ENCODE peak calls at places on chromosomes 6 and 20, in four cellular contexts. U is brain microvascular endothelial cell; L is GM23338; J is CD8-positive, alpha-beta memory T cell. G is an unnamed sample.

GRCh38 chr6:151763938-151764680 is 43.4 kb upstream of the ESR1 start:
- DNase-seq in U (peak; percentile 93), L (peak; percentile 94), J (no peak), G (peak; percentile 51)

GRCh38 chr20:50575869-50576720 is 65.9 kb downstream of the PTPN1 start:
- DNase-seq in U (peak; percentile 37), L (peak; percentile 80), J (peak; percentile 43), G (no peak)

GRCh38 chr6:2344319-2344905 is 99.0 kb upstream of the GMDS start:
- DNase-seq in U (no peak), L (no peak), J (no peak), G (no peak)

GRCh38 chr6:113169484-113169883 is 687.7 kb upstream of the MARCKS start:
- DNase-seq in U (peak; percentile 20), L (no peak), J (no peak), G (no peak)

GRCh38 chr20:7650081-7650480 is 290.2 kb downstream of the HAO1 start:
- DNase-seq in U (no peak), L (no peak), J (no peak), G (no peak)

GRCh38 chr6:82251942-82252341 is 4.4 kb upstream of the IBTK start:
- DNase-seq in U (peak; percentile 39), L (peak; percentile 69), J (no peak), G (no peak)

GRCh38 chr6:35160642-35161041 is 19.5 kb upstream of the TCP11 start:
- DNase-seq in U (no peak), L (no peak), J (no peak), G (no peak)

GRCh38 chr6:37648465-37649330 is 49.0 kb downstream of the MDGA1 start:
- DNase-seq in U (no peak), L (peak; percentile 98), J (no peak), G (no peak)

GRCh38 chr6:16273266-16273665 is 34.9 kb downstream of the GMPR start:
- DNase-seq in U (peak; percentile 9), L (no peak), J (no peak), G (peak; percentile 30)

GRCh38 chr6:157830354-157831017 is 7.4 kb downstream of the SNX9 start:
- DNase-seq in U (no peak), L (no peak), J (no peak), G (no peak)

GRCh38 chr6:98970469-98970868 is 22.7 kb upstream of the FBXL4 start:
- DNase-seq in U (no peak), L (no peak), J (no peak), G (no peak)

GRCh38 chr6:13724174-13724573 is 12.5 kb upstream of the RANBP9 start:
- DNase-seq in U (no peak), L (no peak), J (no peak), G (no peak)

GRCh38 chr20:63740070-63740500 is 509 bp downstream of the SLC2A4RG start:
- DNase-seq in U (no peak), L (peak; percentile 56), J (peak; percentile 48), G (no peak)

GRCh38 chr6:77038801-77039200 is 424.5 kb downstream of the HTR1B start:
- DNase-seq in U (peak; percentile 46), L (no peak), J (no peak), G (no peak)

GRCh38 chr6:47334334-47334733 is 24.6 kb upstream of the TNFRSF21 start:
- DNase-seq in U (no peak), L (no peak), J (no peak), G (no peak)

GRCh38 chr6:24766685-24767462 is 7.9 kb upstream of the GMNN start:
- DNase-seq in U (no peak), L (no peak), J (no peak), G (no peak)

GRCh38 chr6:107237992-107238660 is 122.8 kb upstream of the BEND3 start:
- DNase-seq in U (peak; percentile 45), L (no peak), J (no peak), G (peak; percentile 72)

GRCh38 chr20:38196592-38196991 is 31.5 kb upstream of the TGM2 start:
- DNase-seq in U (no peak), L (no peak), J (no peak), G (peak; percentile 87)

GRCh38 chr20:63312690-63313348 is 19.8 kb downstream of the COL20A1 start:
- DNase-seq in U (no peak), L (no peak), J (no peak), G (no peak)

GRCh38 chr20:15154070-15154469 is 816.7 kb upstream of the FLRT3 start:
- DNase-seq in U (no peak), L (no peak), J (no peak), G (no peak)

GRCh38 chr20:50371878-50372769 is 138.1 kb upstream of the PTPN1 start:
- DNase-seq in U (no peak), L (no peak), J (no peak), G (no peak)

GRCh38 chr6:113414511-113414910 is 442.6 kb upstream of the MARCKS start:
- DNase-seq in U (peak; percentile 79), L (no peak), J (no peak), G (no peak)

GRCh38 chr20:33024609-33025317 is 6.7 kb upstream of the BPIFB6 start:
- DNase-seq in U (no peak), L (no peak), J (no peak), G (no peak)

GRCh38 chr6:110756817-110757216 is 58.5 kb downstream of the CDK19 start:
- DNase-seq in U (no peak), L (no peak), J (no peak), G (no peak)

GRCh38 chr20:49989234-49990065 is 6.7 kb downstream of the SNAI1 start:
- DNase-seq in U (peak; percentile 51), L (peak; percentile 77), J (no peak), G (peak; percentile 53)

GRCh38 chr20:17969276-17969883 is 562 bp downstream of the MGME1 start:
- DNase-seq in U (no peak), L (peak; percentile 57), J (peak; percentile 50), G (no peak)

GRCh38 chr6:53593001-53593488 is 48.1 kb upstream of the GCLC start:
- DNase-seq in U (peak; percentile 13), L (no peak), J (no peak), G (peak; percentile 46)

GRCh38 chr20:59004493-59004762 is 2.6 kb downstream of the CTSZ start:
- DNase-seq in U (no peak), L (no peak), J (peak; percentile 30), G (no peak)

GRCh38 chr6:147285087-147285855 is 81.1 kb downstream of the STXBP5 start:
- DNase-seq in U (no peak), L (peak; percentile 68), J (no peak), G (no peak)

GRCh38 chr20:48026981-48027592 is 241.8 kb upstream of the SULF2 start:
- DNase-seq in U (no peak), L (no peak), J (no peak), G (no peak)

GRCh38 chr20:11051146-11051545 is 377.3 kb upstream of the JAG1 start:
- DNase-seq in U (no peak), L (no peak), J (no peak), G (no peak)

GRCh38 chr6:5747379-5747778 is 259.3 kb downstream of the NRN1 start:
- DNase-seq in U (no peak), L (no peak), J (no peak), G (no peak)

GRCh38 chr6:18503588-18504231 is 116.6 kb downstream of the RNF144B start:
- DNase-seq in U (peak; percentile 75), L (peak; percentile 88), J (no peak), G (peak; percentile 47)

GRCh38 chr6:132734694-132735236 is 20.9 kb upstream of the VNN1 start:
- DNase-seq in U (no peak), L (peak; percentile 43), J (no peak), G (peak; percentile 54)

GRCh38 chr6:11710221-11710836 is 68.3 kb downstream of the ADTRP start:
- DNase-seq in U (no peak), L (no peak), J (no peak), G (no peak)

GRCh38 chr6:44342489-44342888 is at the start of gene SPATS1:
- DNase-seq in U (no peak), L (peak; percentile 85), J (no peak), G (no peak)

GRCh38 chr6:26204332-26205160 is 117.3 kb downstream of the HFE start:
- DNase-seq in U (peak; percentile 99), L (peak; percentile 99), J (peak; percentile 75), G (peak; percentile 97)

GRCh38 chr20:51635680-51636079 is 93.2 kb upstream of the NFATC2 start:
- DNase-seq in U (no peak), L (no peak), J (no peak), G (no peak)
- H3K4me3 ChIP-seq in U (no peak overlapping the region), L (no peak overlapping the region), J (no peak overlapping the region), G (no peak overlapping the region)

GRCh38 chr6:31775633-31776263 is 1.4 kb downstream of the VWA7 start:
- DNase-seq in U (no peak), L (no peak), J (no peak), G (no peak)

GRCh38 chr6:31777667-31778050 is 531 bp upstream of the VWA7 start:
- DNase-seq in U (no peak), L (no peak), J (no peak), G (no peak)

GRCh38 chr6:31776961-31777666 is at the start of gene VWA7:
- DNase-seq in U (peak; percentile 54), L (peak; percentile 39), J (peak; percentile 42), G (peak; percentile 47)

GRCh38 chr6:31775184-31775583 is 1.9 kb downstream of the VWA7 start:
- DNase-seq in U (no peak), L (no peak), J (no peak), G (no peak)

DNA sequence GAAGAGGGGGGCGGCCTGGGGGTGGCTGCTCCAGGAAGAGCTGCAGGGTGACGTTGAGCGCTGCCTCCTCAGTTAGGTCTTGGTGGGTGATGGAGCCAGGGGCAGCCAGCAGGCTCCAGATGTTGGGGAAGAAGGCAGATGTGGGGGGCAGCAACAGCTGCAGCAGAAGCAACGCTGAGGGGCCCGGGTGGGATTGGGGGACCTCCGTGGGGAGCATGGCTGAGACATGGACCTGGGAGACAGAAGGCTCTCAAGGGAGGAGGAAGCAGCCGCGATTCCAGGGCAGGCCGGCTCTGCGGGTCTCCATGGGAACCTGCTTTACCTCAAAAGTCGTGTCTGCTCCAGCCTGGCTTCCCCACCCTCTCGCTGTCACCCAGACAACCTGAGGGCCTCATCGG is 566 bp downstream of the VWA7 start:
- DNase-seq in U (no peak), L (peak; percentile 28), J (no peak), G (no peak)
- H3K4me3 ChIP-seq in U (no peak overlapping the region), L (no peak overlapping the region), J (peak overlapping the region; percentile 17), G (no peak overlapping the region)

GRCh38 chr20:35881676-35882075 is 72.6 kb downstream of the SCAND1 start:
- DNase-seq in U (no peak), L (no peak), J (no peak), G (no peak)

GRCh38 chr20:35884541-35884865 is 69.8 kb downstream of the SCAND1 start:
- DNase-seq in U (no peak), L (no peak), J (no peak), G (no peak)

GRCh38 chr20:35885212-35885611 is 69.1 kb downstream of the SCAND1 start:
- DNase-seq in U (no peak), L (no peak), J (no peak), G (no peak)

GRCh38 chr20:35883341-35883777 is 70.9 kb downstream of the SCAND1 start:
- DNase-seq in U (peak; percentile 26), L (no peak), J (no peak), G (no peak)

GRCh38 chr20:35883778-35884540 is 70.3 kb downstream of the SCAND1 start:
- DNase-seq in U (peak; percentile 100), L (peak; percentile 87), J (peak; percentile 20), G (peak; percentile 99)
- H3K4me3 ChIP-seq in U (peak overlapping the region; percentile 31), L (no peak overlapping the region), J (no peak overlapping the region), G (peak overlapping the region; percentile 16)

GRCh38 chr6:155122199-155122950 is 127.3 kb downstream of the TIAM2 start:
- DNase-seq in U (no peak), L (no peak), J (no peak), G (no peak)
- H3K4me3 ChIP-seq in U (no peak overlapping the region), L (no peak overlapping the region), J (no peak overlapping the region), G (no peak overlapping the region)